ENCODE peak calls at places on chromosome 7, in eight cellular contexts. V is ELF-1; B is lower lobe of right lung; F is stimulated activated CD4-positive, alpha-beta T cell treated with anti-CD3 and anti-CD28 coated beads, Interleukin-12 subunit alpha, Interleukin-12 subunit beta, amount 100 ng/mL, for 48 hours; E is osteoblast; U is fibroblast of lung; Y is anterior cingulate cortex; M is progenitor cell of endocrine pancreas. G is an unnamed sample.

GRCh38 chr7:117785431-117785830 is 87.8 kb downstream of the CTTNBP2 start:
- DNase-seq in U (no peak), M (no peak), E (no peak), Y (no peak), V (no peak), B (no peak), F (no peak), G (no peak)

GRCh38 chr7:117269895-117270294 is 53.0 kb downstream of the WNT2 start:
- DNase-seq in Y (no peak), E (no peak), U (peak), F (no peak), M (no peak), B (no peak), V (no peak), G (peak)

GRCh38 chr7:132192809-132193208 is 383.5 kb downstream of the PLXNA4 start:
- DNase-seq in B (no peak), V (no peak), M (no peak), U (no peak), F (no peak), E (no peak), Y (no peak), G (no peak)

GRCh38 chr7:101970047-101970585 is 152.7 kb downstream of the CUX1 start:
- DNase-seq in E (no peak), F (no peak), B (no peak), U (no peak), Y (no peak), M (no peak), V (no peak), G (no peak)

GRCh38 chr7:78173192-78173591 is 374.6 kb downstream of the PHTF2 start:
- DNase-seq in E (peak), Y (no peak), M (no peak), U (no peak), B (no peak), F (no peak), V (no peak), G (no peak)

GRCh38 chr7:142356166-142356565 is 98.3 kb upstream of the PRSS58 start:
- DNase-seq in M (no peak), Y (no peak), U (no peak), B (no peak), V (no peak), E (no peak), F (no peak), G (no peak)

GRCh38 chr7:87217983-87218653 is 1.4 kb downstream of the TMEM243 start:
- DNase-seq in Y (no peak), M (no peak), F (no peak), B (no peak), U (no peak), E (no peak), V (no peak), G (no peak)

GRCh38 chr7:37065779-37066271 is 341.5 kb upstream of the AOAH start:
- DNase-seq in B (no peak), U (no peak), M (no peak), F (peak), Y (no peak), E (no peak), V (no peak), G (no peak)

GRCh38 chr7:151518781-151519044 is 982 bp downstream of the RHEB start:
- DNase-seq in E (peak), V (no peak), U (no peak), M (no peak), F (no peak), B (no peak), Y (no peak), G (no peak)

GRCh38 chr7:17009007-17009719 is 127.4 kb upstream of the AGR3 start:
- DNase-seq in Y (no peak), E (no peak), F (no peak), M (no peak), U (peak), B (no peak), V (no peak), G (peak)

GRCh38 chr7:139775829-139776266 is 1.9 kb downstream of the HIPK2 start:
- DNase-seq in U (peak), M (peak), E (peak), V (peak), Y (peak), F (peak), B (peak), G (peak)

GRCh38 chr7:117731455-117731854 is 141.8 kb downstream of the CTTNBP2 start:
- DNase-seq in Y (no peak), B (no peak), V (peak), U (peak), F (no peak), M (no peak), E (no peak), G (no peak)